ENCODE peak calls at places on chromosome 1, in four cellular contexts. I is T follicular helper cell; C is endothelial cell; K is CD4-positive, alpha-beta T cell. O is an unnamed sample.

GRCh38 chr1:66346057-66346795 is 187.7 kb upstream of the SGIP1 start:
- DNase-seq in I (no peak), C (no peak), K (no peak), O (no peak)

GRCh38 chr1:48030211-48030610 is 33.0 kb upstream of the TRABD2B start:
- DNase-seq in I (no peak), C (no peak), K (no peak), O (no peak)

GRCh38 chr1:44239337-44239960 is 26.2 kb downstream of the DMAP1 start:
- DNase-seq in I (no peak), C (peak), K (no peak), O (peak)

GRCh38 chr1:218402771-218403110 is 57.6 kb downstream of the TGFB2 start:
- DNase-seq in I (no peak), C (no peak), K (no peak), O (no peak)

GRCh38 chr1:156164465-156164831 is 11.1 kb downstream of the SEMA4A start:
- DNase-seq in I (no peak), C (no peak), K (no peak), O (no peak)

GRCh38 chr1:160083968-160084770 is 2.8 kb downstream of the KCNJ9 start:
- DNase-seq in I (peak), C (peak), K (peak), O (peak)

GRCh38 chr1:36553591-36554417 is 71.1 kb upstream of the CSF3R start:
- DNase-seq in I (peak), C (peak), K (peak), O (peak)

GRCh38 chr1:27569506-27570382 is 34.2 kb downstream of the AHDC1 start:
- DNase-seq in I (no peak), C (no peak), K (no peak), O (no peak)

GRCh38 chr1:3858231-3858981 is 1.1 kb downstream of the DFFB start:
- DNase-seq in I (no peak), C (peak), K (no peak), O (peak)

GRCh38 chr1:205074513-205074912 is 9.7 kb downstream of the TMEM81 start:
- DNase-seq in I (no peak), C (no peak), K (no peak), O (no peak)

GRCh38 chr1:8544644-8545043 is 226.7 kb downstream of the SLC45A1 start:
- DNase-seq in I (no peak), C (no peak), K (no peak), O (no peak)

GRCh38 chr1:48966583-48966982 is 189.9 kb upstream of the BEND5 start:
- DNase-seq in I (no peak), C (no peak), K (no peak), O (no peak)

GRCh38 chr1:232872738-232873137 is 67.5 kb downstream of the MAP10 start:
- DNase-seq in I (no peak), C (no peak), K (no peak), O (no peak)

GRCh38 chr1:235648407-235648907 is 1.1 kb downstream of the GNG4 start:
- DNase-seq in I (no peak), C (no peak), K (no peak), O (no peak)

GRCh38 chr1:76330993-76331603 is 256.6 kb downstream of the ST6GALNAC3 start:
- DNase-seq in I (peak), C (peak), K (no peak), O (peak)

GRCh38 chr1:201326710-201327109 is 43.4 kb downstream of the PKP1 start:
- DNase-seq in I (no peak), C (no peak), K (no peak), O (no peak)

GRCh38 chr1:58592521-58593134 is 15.6 kb upstream of the TACSTD2 start:
- DNase-seq in I (no peak), C (no peak), K (no peak), O (peak)